ENCODE peak calls at places on chromosome 20, in six cellular contexts. One of them, this sample, is unnamed.
A peak's percentile ranks its signal among the peaks of the same experiment; 100 is the strongest.

GRCh38 chr20:61644387-61645076 is 392.5 kb downstream of the CDH4 start:
- DNase-seq in tibial nerve: no peak
- DNase-seq in fibroblast of mammary gland: no peak
- DNase-seq in heart right ventricle: no peak
- DNase-seq in AG09309: no peak
- DNase-seq in BE2C: no peak
- DNase-seq in this sample: no peak

GRCh38 chr20:46800405-46800804 is 91.0 kb downstream of the SLC2A10 start:
- DNase-seq in tibial nerve: no peak
- DNase-seq in fibroblast of mammary gland: no peak
- DNase-seq in heart right ventricle: no peak
- DNase-seq in AG09309: no peak
- DNase-seq in BE2C: no peak
- DNase-seq in this sample: no peak

GRCh38 chr20:44054118-44054517 is 132.9 kb downstream of the JPH2 start:
- DNase-seq in tibial nerve: no peak
- DNase-seq in fibroblast of mammary gland: no peak
- DNase-seq in heart right ventricle: no peak
- DNase-seq in AG09309: no peak
- DNase-seq in BE2C: no peak
- DNase-seq in this sample: no peak

GRCh38 chr20:52087471-52087870 is 104.1 kb downstream of the ZFP64 start:
- DNase-seq in tibial nerve: no peak
- DNase-seq in fibroblast of mammary gland: no peak
- DNase-seq in heart right ventricle: no peak
- DNase-seq in AG09309: no peak
- DNase-seq in BE2C: no peak
- DNase-seq in this sample: no peak

GRCh38 chr20:58706150-58706892 is 13.7 kb downstream of the NPEPL1 start:
- DNase-seq in tibial nerve: peak; percentile 7
- DNase-seq in fibroblast of mammary gland: no peak
- DNase-seq in heart right ventricle: no peak
- DNase-seq in AG09309: no peak
- DNase-seq in BE2C: peak; percentile 6
- DNase-seq in this sample: no peak

GRCh38 chr20:62259294-62259565 is 20.9 kb downstream of the OSBPL2 start:
- DNase-seq in tibial nerve: no peak
- DNase-seq in fibroblast of mammary gland: no peak
- DNase-seq in heart right ventricle: no peak
- DNase-seq in AG09309: no peak
- DNase-seq in BE2C: no peak
- DNase-seq in this sample: no peak

GRCh38 chr20:58714923-58715708 is 22.5 kb downstream of the NPEPL1 start:
- DNase-seq in tibial nerve: no peak
- DNase-seq in fibroblast of mammary gland: no peak
- DNase-seq in heart right ventricle: no peak
- DNase-seq in AG09309: no peak
- DNase-seq in BE2C: no peak
- DNase-seq in this sample: no peak

GRCh38 chr20:38723069-38723981 is 961 bp upstream of the SLC32A1 start:
- DNase-seq in tibial nerve: no peak
- DNase-seq in fibroblast of mammary gland: peak; percentile 54
- DNase-seq in heart right ventricle: no peak
- DNase-seq in AG09309: no peak
- DNase-seq in BE2C: no peak
- DNase-seq in this sample: no peak

GRCh38 chr20:32070282-32070681 is 18.2 kb downstream of the HCK start:
- DNase-seq in tibial nerve: no peak
- DNase-seq in fibroblast of mammary gland: no peak
- DNase-seq in heart right ventricle: no peak
- DNase-seq in AG09309: no peak
- DNase-seq in BE2C: no peak
- DNase-seq in this sample: no peak

GRCh38 chr20:58545565-58546195 is 30.5 kb upstream of the APCDD1L start:
- DNase-seq in tibial nerve: no peak
- DNase-seq in fibroblast of mammary gland: peak; percentile 67
- DNase-seq in heart right ventricle: no peak
- DNase-seq in AG09309: no peak
- DNase-seq in BE2C: no peak
- DNase-seq in this sample: no peak

DNA sequence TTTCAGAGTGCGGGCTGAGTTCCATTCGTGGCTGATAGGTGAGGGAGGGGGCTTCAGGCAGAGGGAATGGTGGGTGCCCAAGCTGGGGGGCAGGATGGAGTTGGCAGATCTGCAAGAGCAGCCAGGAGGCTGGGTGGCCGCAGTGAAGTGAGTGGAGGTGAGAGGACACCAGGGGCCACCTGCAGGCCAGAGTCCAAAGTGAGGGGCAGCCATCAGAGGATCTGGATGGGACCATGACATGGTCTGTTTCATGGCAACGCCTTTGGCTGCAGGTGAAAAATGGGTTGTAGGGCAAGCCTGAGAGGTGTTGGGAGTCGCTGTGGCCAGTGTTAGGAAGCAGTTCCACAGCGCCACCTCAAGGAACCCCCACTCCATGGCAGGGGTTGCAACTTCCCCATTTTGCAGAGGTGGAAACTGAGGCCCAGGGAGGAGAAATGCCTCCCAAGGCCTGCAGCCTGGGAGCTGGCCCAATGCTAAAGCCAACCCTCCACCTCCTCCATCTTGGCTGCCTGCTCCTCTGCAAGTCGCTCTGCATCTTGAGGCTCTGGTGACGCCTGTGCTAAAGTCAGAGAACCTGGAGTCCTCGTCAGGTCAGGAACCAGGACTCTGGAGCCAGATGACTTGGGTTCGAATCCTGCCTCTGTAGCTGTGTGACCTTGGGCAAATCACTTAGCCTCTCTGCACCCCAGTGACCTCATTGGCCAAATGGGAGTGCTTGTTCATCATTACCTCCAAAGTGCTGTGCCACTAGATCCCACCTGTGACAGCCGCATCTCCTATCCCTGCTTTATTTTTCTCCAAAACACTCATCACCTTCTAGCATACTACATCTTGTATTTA is 153.8 kb downstream of the CEBPB start:
- DNase-seq in tibial nerve: no peak
- DNase-seq in fibroblast of mammary gland: no peak
- DNase-seq in heart right ventricle: no peak
- DNase-seq in AG09309: no peak
- DNase-seq in BE2C: no peak
- DNase-seq in this sample: no peak
- TF ChIP-seq CTCF in tibial nerve: no peak
- TF ChIP-seq CTCF in fibroblast of mammary gland: peak; percentile 29
- TF ChIP-seq CTCF in heart right ventricle: peak; percentile 32
- TF ChIP-seq CTCF in AG09309: peak; percentile 35
- TF ChIP-seq CTCF in BE2C: peak; percentile 19
- TF ChIP-seq CTCF in this sample: no peak

DNA sequence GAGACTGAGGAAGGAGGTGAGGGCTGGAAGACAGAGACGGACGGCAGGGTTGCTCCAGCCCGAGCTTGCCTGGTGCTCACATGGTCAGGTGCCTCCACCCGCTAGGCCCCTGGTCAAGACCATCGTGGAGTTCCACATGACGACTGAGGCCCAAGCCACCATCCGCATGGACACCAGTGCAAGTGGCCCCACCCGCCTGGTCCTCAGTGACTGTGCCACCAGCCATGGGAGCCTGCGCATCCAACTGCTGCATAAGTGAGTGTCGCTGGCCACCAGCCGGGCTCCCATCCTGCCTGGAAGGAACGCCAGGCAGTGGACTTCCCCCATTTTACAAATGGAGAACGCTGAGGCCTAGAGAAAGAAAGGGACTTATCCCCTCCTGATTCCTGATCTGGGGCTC is 7.8 kb downstream of the BPIFB1 start:
- DNase-seq in tibial nerve: no peak
- DNase-seq in fibroblast of mammary gland: no peak
- DNase-seq in heart right ventricle: no peak
- DNase-seq in AG09309: no peak
- DNase-seq in BE2C: no peak
- DNase-seq in this sample: no peak
- TF ChIP-seq CTCF in tibial nerve: no peak
- TF ChIP-seq CTCF in fibroblast of mammary gland: no peak
- TF ChIP-seq CTCF in heart right ventricle: no peak
- TF ChIP-seq CTCF in AG09309: no peak
- TF ChIP-seq CTCF in BE2C: no peak
- TF ChIP-seq CTCF in this sample: no peak

GRCh38 chr20:36384022-36384619 is 78.0 kb downstream of the DLGAP4 start:
- DNase-seq in tibial nerve: no peak
- DNase-seq in fibroblast of mammary gland: peak; percentile 38
- DNase-seq in heart right ventricle: no peak
- DNase-seq in AG09309: no peak
- DNase-seq in BE2C: no peak
- DNase-seq in this sample: no peak
- TF ChIP-seq CTCF in tibial nerve: no peak
- TF ChIP-seq CTCF in fibroblast of mammary gland: peak; percentile 21
- TF ChIP-seq CTCF in heart right ventricle: no peak
- TF ChIP-seq CTCF in AG09309: peak; percentile 20
- TF ChIP-seq CTCF in BE2C: no peak
- TF ChIP-seq CTCF in this sample: no peak

GRCh38 chr20:16313917-16314316 is 259.3 kb downstream of the KIF16B start:
- DNase-seq in tibial nerve: no peak
- DNase-seq in fibroblast of mammary gland: no peak
- DNase-seq in heart right ventricle: no peak
- DNase-seq in AG09309: no peak
- DNase-seq in BE2C: no peak
- DNase-seq in this sample: no peak

GRCh38 chr20:16314722-16315121 is 258.5 kb downstream of the KIF16B start:
- DNase-seq in tibial nerve: no peak
- DNase-seq in fibroblast of mammary gland: no peak
- DNase-seq in heart right ventricle: no peak
- DNase-seq in AG09309: no peak
- DNase-seq in BE2C: no peak
- DNase-seq in this sample: no peak

GRCh38 chr20:16308754-16309153 is 264.5 kb downstream of the KIF16B start:
- DNase-seq in tibial nerve: no peak
- DNase-seq in fibroblast of mammary gland: peak; percentile 23
- DNase-seq in heart right ventricle: no peak
- DNase-seq in AG09309: no peak
- DNase-seq in BE2C: no peak
- DNase-seq in this sample: no peak

GRCh38 chr20:16314320-16314719 is 258.9 kb downstream of the KIF16B start:
- DNase-seq in tibial nerve: no peak
- DNase-seq in fibroblast of mammary gland: no peak
- DNase-seq in heart right ventricle: no peak
- DNase-seq in AG09309: no peak
- DNase-seq in BE2C: no peak
- DNase-seq in this sample: no peak

DNA sequence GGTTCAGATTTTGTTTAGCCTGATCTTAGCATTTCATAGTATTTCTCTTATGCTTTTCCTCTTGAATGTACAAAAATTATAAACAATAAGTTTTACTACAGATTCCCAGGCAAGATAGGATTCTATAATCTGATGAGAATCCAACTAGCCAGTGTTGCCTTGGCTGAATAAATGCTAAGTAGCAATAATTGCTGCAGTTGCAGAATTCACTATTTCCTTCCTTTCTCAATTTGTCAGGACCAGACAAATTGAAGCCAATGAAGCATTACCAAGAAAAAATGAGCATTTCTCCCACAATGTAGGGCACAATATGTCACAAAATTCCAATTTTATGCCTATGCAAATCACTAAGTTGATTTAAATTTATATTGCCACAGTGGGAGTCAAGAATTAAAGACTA is 260.2 kb downstream of the KIF16B start:
- DNase-seq in tibial nerve: no peak
- DNase-seq in fibroblast of mammary gland: no peak
- DNase-seq in heart right ventricle: no peak
- DNase-seq in AG09309: no peak
- DNase-seq in BE2C: no peak
- DNase-seq in this sample: no peak
- TF ChIP-seq CTCF in tibial nerve: no peak
- TF ChIP-seq CTCF in fibroblast of mammary gland: no peak
- TF ChIP-seq CTCF in heart right ventricle: no peak
- TF ChIP-seq CTCF in AG09309: no peak
- TF ChIP-seq CTCF in BE2C: no peak
- TF ChIP-seq CTCF in this sample: no peak

GRCh38 chr20:11380283-11380682 is 537.4 kb upstream of the BTBD3 start:
- DNase-seq in tibial nerve: no peak
- DNase-seq in fibroblast of mammary gland: no peak
- DNase-seq in heart right ventricle: no peak
- DNase-seq in AG09309: no peak
- DNase-seq in BE2C: no peak
- DNase-seq in this sample: no peak
- TF ChIP-seq CTCF in tibial nerve: no peak
- TF ChIP-seq CTCF in fibroblast of mammary gland: no peak
- TF ChIP-seq CTCF in heart right ventricle: no peak
- TF ChIP-seq CTCF in AG09309: no peak
- TF ChIP-seq CTCF in BE2C: no peak
- TF ChIP-seq CTCF in this sample: no peak

DNA sequence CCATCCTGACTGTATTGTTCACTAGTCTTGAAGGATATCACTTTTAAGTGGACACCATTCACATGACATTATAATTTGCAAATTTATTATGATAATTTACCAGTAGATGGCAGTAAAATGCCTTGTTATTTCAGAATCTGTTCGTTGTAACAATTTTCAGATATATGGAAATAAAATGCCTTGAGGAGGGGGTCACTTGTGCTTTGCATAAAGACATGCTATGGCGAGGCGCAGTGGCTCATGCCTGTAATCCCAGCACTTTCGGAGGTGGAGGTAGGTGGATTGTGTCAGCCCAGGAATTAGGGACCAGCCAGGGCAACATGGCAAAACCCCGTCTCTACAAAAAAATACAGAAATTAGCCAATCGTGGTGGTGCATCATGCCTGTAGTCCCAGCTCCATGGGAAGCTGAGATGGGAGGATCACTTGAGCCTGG is 9.0 kb upstream of the NCOA6 start:
- DNase-seq in tibial nerve: no peak
- DNase-seq in fibroblast of mammary gland: peak; percentile 52
- DNase-seq in heart right ventricle: no peak
- DNase-seq in AG09309: no peak
- DNase-seq in BE2C: no peak
- DNase-seq in this sample: no peak
- TF ChIP-seq CTCF in tibial nerve: peak; percentile 58
- TF ChIP-seq CTCF in fibroblast of mammary gland: peak; percentile 34
- TF ChIP-seq CTCF in heart right ventricle: peak; percentile 45
- TF ChIP-seq CTCF in AG09309: peak; percentile 22
- TF ChIP-seq CTCF in BE2C: peak; percentile 32
- TF ChIP-seq CTCF in this sample: no peak

DNA sequence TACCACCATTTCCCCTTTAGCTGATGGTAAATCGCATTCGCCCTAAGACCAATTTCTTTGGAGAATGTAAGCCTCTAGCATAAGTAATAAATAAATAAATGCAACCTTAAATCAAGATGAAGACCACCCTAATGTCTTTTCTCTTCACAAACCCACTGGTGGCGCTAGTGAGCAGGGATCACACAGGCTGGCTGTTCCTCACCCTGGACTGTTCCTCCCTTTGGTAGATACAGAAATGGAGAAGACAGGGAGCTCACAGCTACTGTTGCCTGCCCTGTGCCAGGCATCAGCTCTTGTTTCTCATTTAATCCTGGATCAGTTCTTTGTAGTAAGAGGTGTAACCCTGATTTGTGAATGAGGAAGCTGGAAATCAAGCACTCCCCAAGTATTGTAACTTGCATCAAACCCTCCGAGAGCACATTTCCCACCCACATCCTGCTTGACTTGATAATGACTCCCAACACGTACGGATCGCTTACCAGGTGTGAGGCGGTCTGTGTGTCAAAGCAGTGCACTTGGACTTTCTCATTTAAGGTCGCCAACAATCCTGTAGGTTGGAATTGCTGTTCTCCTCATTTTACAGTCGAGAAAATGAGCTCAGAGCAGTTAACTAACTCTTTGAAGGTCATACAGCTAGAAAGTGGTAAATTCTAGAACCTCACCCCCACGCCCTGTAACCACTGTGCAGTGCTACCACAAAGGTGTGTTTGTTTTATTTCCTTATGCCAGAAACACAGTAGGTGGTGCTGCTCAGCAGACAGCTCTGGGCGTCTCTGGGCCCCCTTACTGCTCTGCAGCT is 236.2 kb downstream of the TSHZ2 start:
- DNase-seq in tibial nerve: no peak
- DNase-seq in fibroblast of mammary gland: no peak
- DNase-seq in heart right ventricle: no peak
- DNase-seq in AG09309: no peak
- DNase-seq in BE2C: peak; percentile 16
- DNase-seq in this sample: no peak
- TF ChIP-seq CTCF in tibial nerve: no peak
- TF ChIP-seq CTCF in fibroblast of mammary gland: peak; percentile 19
- TF ChIP-seq CTCF in heart right ventricle: no peak
- TF ChIP-seq CTCF in AG09309: no peak
- TF ChIP-seq CTCF in BE2C: peak; percentile 39
- TF ChIP-seq CTCF in this sample: no peak